ENCODE peak calls at places on chromosomes 1 and 21, in nine cellular contexts. T, R, M, P, B, Z, N, Y and Q are unnamed samples.

GRCh38 chr1:59692591-59692990 is 122.2 kb upstream of the HOOK1 start:
- DNase-seq in M (no peak), T (peak), Z (peak), Y (no peak), P (peak), R (peak), B (peak), N (peak), Q (no peak)

GRCh38 chr21:41752231-41752681 is 14.6 kb downstream of the RIPK4 start:
- DNase-seq in R (peak), N (no peak), T (peak), Y (peak), M (peak), Z (no peak), P (peak), B (peak), Q (no peak)

GRCh38 chr1:222182641-222183040 is 365.3 kb downstream of the HHIPL2 start:
- DNase-seq in R (peak), B (no peak), M (no peak), Y (no peak), P (peak), T (no peak), Z (no peak), N (peak), Q (no peak)

GRCh38 chr1:190754769-190755168 is 277.1 kb upstream of the BRINP3 start:
- DNase-seq in P (peak), Y (no peak), B (peak), M (no peak), N (peak), R (peak), T (peak), Z (no peak), Q (no peak)

GRCh38 chr21:39647476-39647875 is 34.7 kb downstream of the B3GALT5 start:
- DNase-seq in M (no peak), B (no peak), Y (no peak), P (peak), N (peak), Z (no peak), T (no peak), R (no peak), Q (no peak)

GRCh38 chr1:240122639-240123604 is 31.2 kb downstream of the FMN2 start:
- DNase-seq in M (no peak), B (no peak), P (no peak), Z (no peak), R (no peak), Y (no peak), N (no peak), T (no peak), Q (no peak)

GRCh38 chr1:150909585-150910185 is 16.5 kb upstream of the SETDB1 start:
- DNase-seq in P (no peak), Y (no peak), Z (no peak), R (no peak), N (no peak), B (no peak), M (no peak), T (no peak), Q (no peak)

GRCh38 chr1:43067856-43068751 is 104.0 kb downstream of the EBNA1BP2 start:
- DNase-seq in N (no peak), B (no peak), M (no peak), P (no peak), Z (no peak), Y (no peak), R (peak), T (no peak), Q (no peak)

GRCh38 chr21:46052703-46053651 is 44.9 kb upstream of the COL6A2 start:
- DNase-seq in M (no peak), B (peak), T (peak), Z (no peak), R (peak), P (peak), Y (peak), N (no peak), Q (no peak)

GRCh38 chr1:234578735-234579134 is 31.2 kb downstream of the IRF2BP2 start:
- DNase-seq in Z (no peak), B (no peak), T (no peak), R (no peak), P (no peak), M (no peak), N (no peak), Y (no peak), Q (no peak)

GRCh38 chr1:243499248-243499647 is 243.4 kb downstream of the SDCCAG8 start:
- DNase-seq in P (no peak), Z (no peak), Y (no peak), B (no peak), T (no peak), R (no peak), M (no peak), N (no peak), Q (no peak)

GRCh38 chr1:116254001-116254400 is 119.0 kb upstream of the ATP1A1 start:
- DNase-seq in T (no peak), R (no peak), Z (no peak), N (no peak), M (no peak), Y (no peak), B (no peak), P (no peak), Q (no peak)

GRCh38 chr1:115056395-115056798 is 26.8 kb downstream of the TSHB start:
- DNase-seq in R (peak), Z (peak), P (peak), Y (peak), T (peak), B (peak), M (no peak), N (no peak), Q (no peak)
- H3K4me3 ChIP-seq in R (peak), Z (no peak), P (no peak), Y (peak), T (no peak), B (no peak), M (no peak), N (no peak), Q (no peak)

GRCh38 chr1:205317311-205317917 is 4.1 kb downstream of the NUAK2 start:
- DNase-seq in Z (no peak), N (no peak), P (no peak), B (peak), M (peak), R (no peak), T (peak), Y (peak), Q (peak)

GRCh38 chr1:205316179-205316578 is 5.4 kb downstream of the NUAK2 start:
- DNase-seq in Y (no peak), N (no peak), R (no peak), B (no peak), P (no peak), Z (no peak), T (no peak), M (no peak), Q (no peak)

GRCh38 chr1:205321109-205321958 is at the start of gene NUAK2:
- DNase-seq in M (peak), T (peak), B (peak), Y (peak), R (peak), P (peak), Z (peak), N (peak), Q (peak)

GRCh38 chr1:205319081-205320018 is 2.2 kb downstream of the NUAK2 start:
- DNase-seq in Y (peak), Z (peak), M (peak), B (peak), P (peak), N (no peak), R (peak), T (peak), Q (peak)

GRCh38 chr1:205318231-205318991 is 3.1 kb downstream of the NUAK2 start:
- DNase-seq in N (no peak), B (no peak), P (no peak), Y (no peak), Z (no peak), R (no peak), T (no peak), M (no peak), Q (no peak)
- H3K4me3 ChIP-seq in N (peak), B (no peak), P (no peak), Y (peak), Z (no peak), R (peak), T (no peak), M (peak), Q (no peak)

GRCh38 chr1:56167596-56167995 is 411.8 kb downstream of the PLPP3 start:
- DNase-seq in T (no peak), R (no peak), M (no peak), B (no peak), P (no peak), Y (no peak), N (no peak), Z (no peak), Q (no peak)
- H3K4me3 ChIP-seq in T (no peak), R (no peak), M (no peak), B (no peak), P (no peak), Y (no peak), N (no peak), Z (no peak), Q (no peak)

GRCh38 chr1:10785855-10786638 is 10.4 kb downstream of the CASZ1 start:
- DNase-seq in P (no peak), Z (no peak), Y (peak), T (no peak), N (no peak), M (no peak), R (no peak), B (no peak), Q (no peak)

GRCh38 chr1:10787274-10787673 is 9.2 kb downstream of the CASZ1 start:
- DNase-seq in M (no peak), Z (no peak), T (no peak), B (no peak), Y (peak), N (no peak), R (no peak), P (no peak), Q (no peak)

GRCh38 chr1:10790155-10790707 is 6.2 kb downstream of the CASZ1 start:
- DNase-seq in Z (no peak), Y (no peak), R (no peak), T (no peak), B (no peak), M (no peak), N (no peak), P (no peak), Q (no peak)

GRCh38 chr1:10789392-10790154 is 6.9 kb downstream of the CASZ1 start:
- DNase-seq in Y (no peak), R (no peak), P (no peak), B (no peak), Z (no peak), T (no peak), M (no peak), N (no peak), Q (no peak)

DNA sequence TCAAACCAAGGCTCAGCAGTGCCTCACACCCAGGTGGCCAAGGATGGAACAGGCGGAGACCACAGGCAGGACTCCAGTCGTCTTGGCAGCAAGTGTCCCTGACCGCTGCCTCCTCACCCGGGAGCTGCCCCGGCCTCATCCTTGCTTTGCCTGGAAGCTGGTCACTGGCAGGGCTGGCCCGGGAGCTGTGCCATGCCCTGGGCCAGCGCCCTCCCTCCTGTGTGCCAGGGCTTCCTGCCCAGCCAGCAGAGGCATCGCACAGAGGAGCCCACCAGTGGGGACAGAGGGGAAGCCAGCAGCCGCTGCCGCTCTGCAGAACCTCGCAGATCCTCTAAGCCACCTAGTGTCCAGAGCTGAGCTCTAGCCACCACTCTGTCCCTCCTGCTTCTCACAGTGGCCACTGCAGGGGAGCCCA is 7.8 kb downstream of the CASZ1 start:
- DNase-seq in N (no peak), P (no peak), B (no peak), M (peak), R (no peak), T (no peak), Y (no peak), Z (no peak), Q (no peak)
- H3K4me3 ChIP-seq in N (no peak), P (no peak), B (no peak), M (no peak), R (no peak), T (no peak), Y (no peak), Z (no peak), Q (peak)

GRCh38 chr1:32869844-32870614 is 683 bp downstream of the FNDC5 start:
- DNase-seq in Z (no peak), T (no peak), M (no peak), B (no peak), N (no peak), Y (no peak), P (no peak), R (no peak), Q (peak)
- H3K4me3 ChIP-seq in Z (no peak), T (peak), M (peak), B (peak), N (peak), Y (peak), P (no peak), R (peak), Q (peak)

GRCh38 chr1:40042337-40042736 is 1.8 kb downstream of the CAP1 start:
- DNase-seq in B (no peak), Z (no peak), P (no peak), R (peak), Y (no peak), T (no peak), M (no peak), N (no peak), Q (no peak)
- H3K4me3 ChIP-seq in B (peak), Z (peak), P (peak), R (peak), Y (peak), T (no peak), M (peak), N (peak), Q (peak)